ENCODE peak calls at places on chromosomes 3 and 15, in nine cellular contexts. T is HCT116, W is fibroblast of mammary gland, B is SK-N-SH, Q is body of pancreas, Z is GM23338, F is HFF-Myc, Y is A549, K is fibroblast of lung. O is an unnamed sample.

GRCh38 chr3:186456636-186457265 is 87.4 kb downstream of the CRYGS start:
- DNase-seq in Q (no peak), K (no peak), Y (no peak), Z (no peak), F (no peak), B (no peak), T (no peak), W (no peak), O (no peak)

GRCh38 chr3:27666277-27666676 is 55.8 kb downstream of the EOMES start:
- DNase-seq in T (no peak), Y (no peak), B (no peak), K (no peak), W (no peak), F (no peak), Q (no peak), Z (peak; percentile 77), O (no peak)

GRCh38 chr3:65146149-65146548 is 458.3 kb upstream of the ADAMTS9 start:
- DNase-seq in B (no peak), W (peak; percentile 26), F (no peak), K (peak; percentile 72), Z (peak; percentile 86), Q (peak; percentile 52), Y (no peak), T (no peak), O (no peak)

GRCh38 chr15:89654847-89655805 is at the start of gene KIF7:
- DNase-seq in Y (peak; percentile 60), W (peak; percentile 40), F (no peak), Z (peak; percentile 83), K (peak; percentile 61), Q (no peak), T (no peak), B (peak; percentile 98), O (no peak)

GRCh38 chr3:124351430-124352142 is 359.7 kb upstream of the ROPN1 start:
- DNase-seq in Q (peak; percentile 50), W (peak; percentile 68), Y (peak; percentile 60), K (peak; percentile 68), B (peak; percentile 62), Z (peak; percentile 90), T (peak; percentile 31), F (peak; percentile 31), O (peak; percentile 47)

GRCh38 chr3:167808910-167809309 is 73.4 kb downstream of the SERPINI1 start:
- DNase-seq in F (no peak), Z (no peak), W (no peak), K (no peak), B (no peak), Y (no peak), T (no peak), Q (no peak), O (no peak)

GRCh38 chr15:52551762-52552161 is 17.1 kb downstream of the ARPP19 start:
- DNase-seq in K (no peak), Z (no peak), T (no peak), W (no peak), Q (peak; percentile 53), B (no peak), Y (no peak), F (no peak), O (no peak)

GRCh38 chr3:171815977-171816595 is 5.8 kb upstream of the PLD1 start:
- DNase-seq in K (peak; percentile 45), F (no peak), W (peak; percentile 66), B (no peak), Y (no peak), Z (no peak), Q (no peak), T (no peak), O (no peak)

GRCh38 chr3:52777959-52778805 is 783 bp downstream of the ITIH1 start:
- DNase-seq in F (no peak), Y (no peak), B (no peak), Z (no peak), T (no peak), K (no peak), Q (no peak), W (no peak), O (no peak)

GRCh38 chr15:26981492-26981891 is 10.5 kb downstream of the GABRG3 start:
- DNase-seq in Q (no peak), B (no peak), W (no peak), Y (no peak), T (no peak), K (no peak), F (no peak), Z (no peak), O (no peak)

GRCh38 chr15:26985050-26985449 is 14.1 kb downstream of the GABRG3 start:
- DNase-seq in F (no peak), K (no peak), Y (no peak), T (no peak), Z (no peak), Q (no peak), B (no peak), W (no peak), O (no peak)

DNA sequence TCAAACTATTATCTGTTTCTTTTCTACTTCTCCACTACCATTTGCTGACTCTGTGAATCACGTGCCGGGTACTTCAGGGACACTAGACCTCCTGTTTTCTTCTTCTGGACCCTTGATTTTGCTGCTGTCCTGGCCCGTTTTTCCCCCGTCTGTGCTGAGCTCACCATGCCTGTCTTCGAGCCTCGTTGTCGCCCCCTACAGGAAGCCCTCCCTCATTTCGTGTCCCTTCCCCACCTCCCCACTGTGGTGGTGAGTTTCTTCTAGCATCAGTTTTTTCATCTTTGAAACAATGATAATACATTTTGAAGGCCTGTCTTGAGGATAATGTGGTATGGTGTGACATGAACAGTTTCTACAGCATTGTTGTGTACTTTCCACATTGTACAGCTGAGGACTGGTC is 12.8 kb downstream of the GABRG3 start:
- DNase-seq in Y (no peak), K (no peak), Q (no peak), Z (peak; percentile 59), B (no peak), F (no peak), T (no peak), W (no peak), O (no peak)
- TF ChIP-seq CTCF in Y (no peak), K (no peak), Q (no peak), Z (peak; percentile 72), B (peak; percentile 18), F (peak; percentile 11), T (peak; percentile 25), W (no peak), O (no peak)

GRCh38 chr15:70099966-70100494 is 2.3 kb upstream of the TLE3 start:
- DNase-seq in K (peak; percentile 16), Z (peak; percentile 71), W (no peak), Q (peak; percentile 27), T (peak; percentile 13), Y (no peak), F (no peak), B (no peak), O (no peak)

GRCh38 chr15:70101459-70102113 is 3.9 kb upstream of the TLE3 start:
- DNase-seq in K (peak; percentile 94), F (peak; percentile 90), T (peak; percentile 82), W (peak; percentile 96), Z (peak; percentile 96), Q (peak; percentile 93), Y (peak; percentile 87), B (peak; percentile 71), O (no peak)

GRCh38 chr15:70098461-70099166 is 897 bp upstream of the TLE3 start:
- DNase-seq in Z (peak; percentile 79), Q (peak; percentile 57), Y (peak; percentile 54), T (peak; percentile 27), K (peak; percentile 36), B (peak; percentile 57), F (no peak), W (no peak), O (no peak)

GRCh38 chr15:70099167-70099965 is 1.6 kb upstream of the TLE3 start:
- DNase-seq in Y (peak; percentile 100), T (peak; percentile 96), Z (peak; percentile 98), Q (peak; percentile 100), K (peak; percentile 97), F (peak; percentile 96), B (peak; percentile 100), W (peak; percentile 99), O (peak; percentile 92)

GRCh38 chr15:70100495-70101331 is 3.0 kb upstream of the TLE3 start:
- DNase-seq in F (no peak), K (peak; percentile 78), Y (peak; percentile 58), Z (peak; percentile 53), B (peak; percentile 63), Q (peak; percentile 51), T (peak; percentile 27), W (peak; percentile 71), O (no peak)
- H3K4me3 ChIP-seq in F (peak overlapping the region; percentile 23), K (peak overlapping the region; percentile 24), Y (peak overlapping the region; percentile 31), Z (peak overlapping the region; percentile 44), B (no peak overlapping the region), Q (no peak overlapping the region), T (peak overlapping the region; percentile 93), W (peak overlapping the region; percentile 15), O (peak overlapping the region; percentile 27)

GRCh38 chr3:48563382-48563918 is at the start of gene UCN2:
- DNase-seq in W (peak; percentile 48), Q (no peak), F (no peak), K (peak; percentile 28), Y (no peak), B (no peak), T (no peak), Z (no peak), O (no peak)
- TF ChIP-seq CTCF in W (peak; percentile 21), Q (no peak), F (no peak), K (no peak), Y (no peak), B (no peak), T (no peak), Z (no peak), O (no peak)

GRCh38 chr3:185280572-185281365 is 26.9 kb upstream of the EHHADH start:
- DNase-seq in W (peak; percentile 74), T (peak; percentile 75), Z (peak; percentile 76), Q (peak; percentile 25), Y (peak; percentile 56), B (peak; percentile 54), F (peak; percentile 54), K (peak; percentile 60), O (no peak)

GRCh38 chr3:185279582-185280138 is 25.8 kb upstream of the EHHADH start:
- DNase-seq in B (peak; percentile 66), Y (no peak), K (no peak), W (no peak), T (no peak), Z (no peak), F (no peak), Q (no peak), O (no peak)

GRCh38 chr3:185283374-185283935 is 29.6 kb upstream of the EHHADH start:
- DNase-seq in K (peak; percentile 52), B (no peak), W (peak; percentile 15), Q (no peak), T (peak; percentile 4), Z (no peak), F (no peak), Y (peak; percentile 24), O (no peak)

GRCh38 chr3:185282696-185283373 is 29.0 kb upstream of the EHHADH start:
- DNase-seq in B (peak; percentile 92), Q (peak; percentile 98), T (peak; percentile 96), W (peak; percentile 90), F (peak; percentile 76), Y (peak; percentile 87), Z (peak; percentile 100), K (peak; percentile 94), O (peak; percentile 55)
- H3K4me3 ChIP-seq in B (peak overlapping the region; percentile 72), Q (peak overlapping the region; percentile 48), T (peak overlapping the region; percentile 85), W (peak overlapping the region; percentile 99), F (peak overlapping the region; percentile 97), Y (peak overlapping the region; percentile 59), Z (peak overlapping the region; percentile 65), K (peak overlapping the region; percentile 96), O (peak overlapping the region; percentile 96)

GRCh38 chr3:192212335-192212734 is 515.0 kb downstream of the FGF12 start:
- DNase-seq in F (no peak), Q (no peak), T (no peak), B (no peak), K (no peak), Y (no peak), Z (no peak), W (no peak), O (no peak)
- TF ChIP-seq CTCF in F (no peak), Q (no peak), T (peak; percentile 40), B (peak; percentile 23), K (no peak), Y (no peak), Z (no peak), W (no peak), O (no peak)